ENCODE peak calls at places on chromosomes 13 and 19, in five cellular contexts. Y is GM04504, H is germinal center, K is GM23248, C is uterus. J is an unnamed sample.

GRCh38 chr13:21749410-21749809 is 78.5 kb downstream of the FGF9 start:
- DNase-seq in Y (no peak), H (no peak), K (peak), C (no peak), J (peak)

GRCh38 chr19:14474827-14475226 is 327 bp downstream of the PTGER1 start:
- DNase-seq in Y (no peak), H (no peak), K (no peak), C (no peak), J (no peak)

GRCh38 chr19:33906578-33907335 is 110.1 kb downstream of the KCTD15 start:
- DNase-seq in Y (peak), H (no peak), K (peak), C (no peak), J (peak)

GRCh38 chr13:32316030-32316344 is 679 bp downstream of the BRCA2 start:
- DNase-seq in Y (no peak), H (no peak), K (no peak), C (no peak), J (no peak)

GRCh38 chr13:51883226-51883600 is 21.4 kb downstream of the CCDC70 start:
- DNase-seq in Y (no peak), H (no peak), K (no peak), C (no peak), J (no peak)

GRCh38 chr13:45879666-45880065 is 28.1 kb upstream of the SIAH3 start:
- DNase-seq in Y (no peak), H (no peak), K (no peak), C (peak), J (no peak)

GRCh38 chr13:85241045-85241444 is 558.2 kb downstream of the SLITRK6 start:
- DNase-seq in Y (no peak), H (no peak), K (no peak), C (no peak), J (peak)

GRCh38 chr13:112792511-112792910 is 102.7 kb downstream of the ATP11A start:
- DNase-seq in Y (no peak), H (no peak), K (no peak), C (peak), J (no peak)

GRCh38 chr19:8253678-8254077 is 44.5 kb downstream of the CERS4 start:
- DNase-seq in Y (no peak), H (no peak), K (peak), C (no peak), J (no peak)

GRCh38 chr19:29576761-29577661 is 29.1 kb upstream of the POP4 start:
- DNase-seq in Y (no peak), H (no peak), K (peak), C (no peak), J (no peak)

GRCh38 chr13:32537580-32538233 is 888 bp downstream of the N4BP2L2 start:
- DNase-seq in Y (no peak), H (no peak), K (peak), C (peak), J (no peak)

GRCh38 chr19:7942981-7943443 is 454 bp downstream of the TIMM44 start:
- DNase-seq in Y (no peak), H (no peak), K (peak), C (no peak), J (no peak)

GRCh38 chr19:53424968-53425597 is 6.7 kb upstream of the ZNF761 start:
- DNase-seq in Y (peak), H (peak), K (peak), C (peak), J (peak)

GRCh38 chr19:19399733-19400438 is 5.6 kb upstream of the GATAD2A start:
- DNase-seq in Y (no peak), H (no peak), K (peak), C (no peak), J (no peak)

GRCh38 chr19:41699968-41700323 is 8.5 kb upstream of the CEACAM5 start:
- DNase-seq in Y (no peak), H (no peak), K (no peak), C (no peak), J (no peak)

GRCh38 chr13:33349996-33350826 is 64.7 kb upstream of the STARD13 start:
- DNase-seq in Y (no peak), H (no peak), K (peak), C (peak), J (no peak)

GRCh38 chr19:30672926-30673325 is 300.7 kb downstream of the ZNF536 start:
- DNase-seq in Y (no peak), H (no peak), K (no peak), C (no peak), J (no peak)